ENCODE peak calls at places on chromosome 3, in seven cellular contexts. N is IMR-90, D is uterus, O is tibial nerve, E is right lobe of liver, K is A549, J is ovary. Q is an unnamed sample.

GRCh38 chr3:39267631-39268553 is 11.9 kb downstream of the CX3CR1 start:
- DNase-seq in D (no peak), K (no peak), N (no peak), O (no peak), E (no peak), J (no peak), Q (no peak)

GRCh38 chr3:84836961-84837360 is 121.8 kb upstream of the CADM2 start:
- DNase-seq in N (no peak), D (no peak), O (no peak), J (no peak), E (no peak), K (no peak), Q (no peak)

GRCh38 chr3:71754610-71755253 is 1.1 kb downstream of the GPR27 start:
- DNase-seq in K (no peak), J (no peak), O (no peak), N (no peak), E (no peak), D (no peak), Q (peak)

GRCh38 chr3:143158549-143158988 is 39.0 kb downstream of the CHST2 start:
- DNase-seq in O (no peak), J (no peak), D (no peak), N (peak), E (no peak), K (no peak), Q (no peak)

GRCh38 chr3:64489361-64490044 is 198.3 kb downstream of the ADAMTS9 start:
- DNase-seq in O (no peak), E (no peak), N (no peak), J (peak), K (no peak), D (peak), Q (no peak)

GRCh38 chr3:109532257-109533216 is 195.2 kb upstream of the DPPA4 start:
- DNase-seq in O (peak), D (no peak), E (no peak), N (peak), K (peak), J (no peak), Q (no peak)

GRCh38 chr3:22161315-22161714 is 410.3 kb upstream of the ZNF385D start:
- DNase-seq in D (no peak), E (no peak), J (no peak), O (no peak), K (no peak), N (no peak), Q (no peak)

GRCh38 chr3:109336272-109336957 is 931 bp downstream of the DPPA4 start:
- DNase-seq in O (no peak), J (no peak), N (peak), E (peak), K (no peak), D (no peak), Q (no peak)

GRCh38 chr3:123520656-123521055 is 64.2 kb downstream of the HACD2 start:
- DNase-seq in O (no peak), N (peak), K (no peak), D (no peak), E (no peak), J (no peak), Q (no peak)

GRCh38 chr3:71240035-71240434 is 343.5 kb downstream of the FOXP1 start:
- DNase-seq in E (no peak), O (no peak), K (no peak), D (no peak), J (no peak), N (no peak), Q (no peak)

GRCh38 chr3:81864273-81864672 is 102.8 kb upstream of the GBE1 start:
- DNase-seq in K (no peak), N (no peak), J (no peak), D (no peak), E (no peak), O (no peak), Q (no peak)

GRCh38 chr3:149489060-149489690 is 14.7 kb downstream of the TM4SF4 start:
- DNase-seq in K (peak), O (no peak), E (no peak), D (no peak), J (no peak), N (no peak), Q (no peak)

GRCh38 chr3:147589016-147589415 is 179.9 kb downstream of the ZIC1 start:
- DNase-seq in J (no peak), D (no peak), K (no peak), O (no peak), N (no peak), E (no peak), Q (no peak)

GRCh38 chr3:7171493-7171892 is 310.6 kb downstream of the GRM7 start:
- DNase-seq in K (no peak), O (no peak), J (no peak), N (no peak), D (no peak), E (no peak), Q (no peak)

GRCh38 chr3:13451301-13451673 is 28.8 kb upstream of the HDAC11 start:
- DNase-seq in E (no peak), J (no peak), D (no peak), O (peak), N (peak), K (peak), Q (no peak)

GRCh38 chr3:37453393-37454391 is 279.3 kb upstream of the LRRFIP2 start:
- DNase-seq in E (peak), J (peak), D (peak), K (no peak), O (peak), N (no peak), Q (peak)

GRCh38 chr3:155334897-155335883 is 41.7 kb upstream of the STRIT1 start:
- DNase-seq in K (no peak), E (no peak), D (no peak), J (no peak), O (no peak), N (no peak), Q (no peak)
- TF ChIP-seq POLR2A in K (no peak), E (no peak), D (no peak), J (no peak), O (no peak), N (no peak), Q (no peak)

DNA sequence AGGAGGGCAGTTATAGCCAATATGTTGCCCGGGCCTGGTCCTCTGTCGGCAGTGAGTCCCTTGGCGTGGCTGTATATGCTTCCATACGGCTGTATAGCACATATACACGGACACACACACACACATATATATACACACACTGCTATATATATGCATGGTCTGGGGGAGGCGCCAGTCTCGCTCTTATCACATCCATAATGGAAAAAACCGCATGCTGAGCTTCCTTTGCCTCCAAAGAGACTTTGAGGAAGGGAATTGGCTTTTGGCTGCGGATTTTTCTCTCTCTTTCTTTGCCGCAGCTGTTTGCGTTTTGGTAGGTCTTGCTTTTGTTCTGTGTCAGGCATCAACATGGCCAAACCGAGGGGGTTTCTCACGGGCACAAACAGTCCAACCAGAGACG is 11.3 kb upstream of the TMEM115 start:
- DNase-seq in N (peak), E (no peak), O (no peak), K (peak), J (no peak), D (no peak), Q (no peak)
- TF ChIP-seq CTCF in N (peak), E (no peak), O (no peak), K (no peak), J (no peak), D (no peak), Q (no peak)

GRCh38 chr3:10248984-10249748 is 907 bp downstream of the TATDN2 start:
- DNase-seq in N (peak), D (no peak), E (peak), J (peak), O (no peak), K (peak), Q (peak)
- TF ChIP-seq POLR2A in N (no peak), D (no peak), E (no peak), J (no peak), O (no peak), K (no peak), Q (no peak)

DNA sequence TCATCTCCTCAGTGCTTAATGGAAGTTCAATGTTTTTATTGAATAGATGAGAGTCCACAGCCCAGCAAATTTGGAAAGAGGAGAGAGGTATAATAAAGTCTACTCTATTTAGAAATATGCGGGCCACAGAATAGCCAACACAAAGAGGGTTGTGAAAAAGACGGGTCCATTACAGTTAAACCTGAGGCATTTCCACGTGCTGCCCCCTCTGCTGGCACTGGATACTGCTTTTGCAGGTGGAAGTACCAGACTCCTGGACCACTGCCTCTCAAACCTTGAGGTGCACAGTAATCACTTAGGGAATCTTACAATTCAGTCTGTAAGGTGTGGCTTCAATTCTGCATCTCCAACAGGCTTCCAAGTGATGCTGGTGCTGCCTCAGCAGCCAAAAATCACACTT is 3.0 kb upstream of the TFDP2 start:
- DNase-seq in J (no peak), D (no peak), O (no peak), E (no peak), N (no peak), K (peak), Q (no peak)
- TF ChIP-seq CTCF in J (no peak), D (no peak), O (no peak), E (no peak), N (no peak), K (peak), Q (no peak)

DNA sequence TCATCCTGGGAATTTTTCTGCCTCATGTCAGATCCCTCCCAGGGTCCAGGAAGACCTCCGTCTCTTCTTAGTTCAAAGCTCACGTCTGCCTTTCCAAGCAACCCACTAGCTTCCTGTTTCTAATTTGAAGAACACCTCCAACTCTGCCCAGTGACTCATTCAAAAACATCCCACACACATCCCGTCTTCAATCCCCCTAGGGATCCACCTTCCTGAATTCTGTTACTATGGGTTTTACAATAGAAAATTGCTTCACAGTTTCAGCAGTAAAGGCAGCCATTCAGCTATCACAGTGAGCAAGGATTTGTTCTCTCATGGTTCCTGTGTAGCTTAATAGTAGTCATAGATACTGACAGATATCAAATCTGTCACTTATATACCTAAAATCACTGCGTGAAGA is 308.3 kb upstream of the CCDC54 start:
- DNase-seq in O (peak), J (no peak), K (no peak), E (no peak), N (peak), D (no peak), Q (no peak)
- TF ChIP-seq POLR2A in O (no peak), J (no peak), K (no peak), E (no peak), N (no peak), D (no peak), Q (no peak)

DNA sequence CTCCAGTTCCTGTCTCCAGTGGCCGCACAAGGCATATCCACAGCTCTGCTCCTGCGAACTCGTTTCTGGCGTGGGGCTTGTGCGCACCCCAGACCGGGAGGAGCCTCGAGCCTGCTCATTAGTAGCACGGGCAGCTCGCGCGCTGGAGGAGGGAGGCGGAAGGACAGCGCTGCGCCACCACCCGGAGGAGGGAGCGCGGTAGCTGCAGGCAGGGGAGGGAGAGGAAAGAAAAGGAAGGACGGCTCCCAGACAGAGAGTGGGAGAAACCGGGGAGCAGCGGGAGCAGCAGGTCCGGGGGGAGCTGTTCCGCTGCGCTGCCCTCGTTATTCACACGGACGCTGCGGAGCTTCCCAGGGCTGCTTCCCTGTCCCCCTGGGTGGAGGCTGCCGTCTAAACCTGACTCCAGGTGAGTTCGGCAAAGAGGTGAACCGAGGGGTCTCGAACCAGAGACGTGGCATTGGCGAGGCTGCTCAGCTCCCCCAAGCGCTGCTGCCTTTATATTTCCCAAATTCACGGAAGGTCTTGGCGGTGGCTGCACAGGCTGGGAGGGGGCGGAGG is 121.3 kb upstream of the ZNF717 start:
- DNase-seq in O (no peak), J (no peak), K (no peak), E (no peak), N (peak), D (no peak), Q (peak)
- TF ChIP-seq CTCF in O (no peak), J (no peak), K (no peak), E (no peak), N (no peak), D (no peak), Q (no peak)

GRCh38 chr3:45098315-45098714 is 47.9 kb downstream of the CDCP1 start:
- DNase-seq in O (no peak), K (no peak), J (no peak), N (no peak), E (no peak), D (no peak), Q (no peak)

GRCh38 chr3:45103753-45104714 is 42.1 kb downstream of the CDCP1 start:
- DNase-seq in J (no peak), E (no peak), K (no peak), O (no peak), D (no peak), N (no peak), Q (no peak)

GRCh38 chr3:45103334-45103733 is 42.8 kb downstream of the CDCP1 start:
- DNase-seq in J (no peak), K (no peak), D (no peak), E (no peak), N (no peak), O (no peak), Q (no peak)

GRCh38 chr3:45097296-45097883 is 48.8 kb downstream of the CDCP1 start:
- DNase-seq in K (no peak), E (no peak), N (no peak), D (no peak), O (no peak), J (no peak), Q (no peak)

DNA sequence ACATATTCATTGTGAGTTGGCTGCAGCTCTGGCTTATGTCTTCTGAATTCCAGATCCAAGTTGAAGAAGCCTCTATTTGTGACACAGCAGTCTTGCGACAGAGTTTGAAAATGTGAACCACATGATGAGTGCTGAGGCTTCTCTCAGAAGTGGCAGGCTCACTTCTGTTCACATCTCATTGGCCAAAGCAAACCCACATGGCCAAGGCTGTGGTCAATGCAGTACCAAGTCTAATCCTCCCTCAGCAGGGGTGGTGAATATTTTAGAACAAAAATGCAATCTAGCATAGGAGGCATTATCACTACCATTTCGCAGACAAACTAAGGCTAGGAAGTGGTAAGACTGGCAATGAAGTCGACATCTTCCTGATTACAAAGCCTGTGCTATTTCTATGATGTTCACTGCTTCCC is 45.2 kb downstream of the CDCP1 start:
- DNase-seq in K (no peak), N (peak), O (no peak), J (no peak), E (no peak), D (no peak), Q (no peak)
- TF ChIP-seq POLR2A in K (no peak), N (no peak), O (no peak), J (no peak), E (no peak), D (no peak), Q (no peak)

Q was measured in spleen.